ENCODE peak calls at places on chromosome 3, in four cellular contexts. One of them, this sample, is unnamed.

GRCh38 chr3:158337007-158337608 is 227.2 kb downstream of the RSRC1 start:
- DNase-seq in CD8-positive, alpha-beta memory T cell: no peak
- DNase-seq in HFF-Myc: no peak
- DNase-seq in neural progenitor cell: no peak
- DNase-seq in this sample: no peak

GRCh38 chr3:58657571-58658141 is 8.9 kb downstream of the FAM3D start:
- DNase-seq in HFF-Myc: no peak
- DNase-seq in CD8-positive, alpha-beta memory T cell: no peak
- DNase-seq in neural progenitor cell: no peak
- DNase-seq in this sample: no peak

GRCh38 chr3:30667250-30667585 is 60.8 kb downstream of the TGFBR2 start:
- DNase-seq in neural progenitor cell: peak; percentile 70
- DNase-seq in HFF-Myc: no peak
- DNase-seq in CD8-positive, alpha-beta memory T cell: peak; percentile 26
- DNase-seq in this sample: no peak

GRCh38 chr3:63613561-63613960 is 38.9 kb upstream of the SNTN start:
- DNase-seq in HFF-Myc: no peak
- DNase-seq in CD8-positive, alpha-beta memory T cell: no peak
- DNase-seq in neural progenitor cell: no peak
- DNase-seq in this sample: no peak

GRCh38 chr3:148532326-148532725 is 165.4 kb upstream of the AGTR1 start:
- DNase-seq in neural progenitor cell: no peak
- DNase-seq in HFF-Myc: no peak
- DNase-seq in CD8-positive, alpha-beta memory T cell: no peak
- DNase-seq in this sample: no peak

GRCh38 chr3:28292622-28293021 is 51.2 kb downstream of the CMC1 start:
- DNase-seq in HFF-Myc: no peak
- DNase-seq in CD8-positive, alpha-beta memory T cell: no peak
- DNase-seq in neural progenitor cell: no peak
- DNase-seq in this sample: no peak

GRCh38 chr3:118863731-118864322 is 170.8 kb downstream of the IGSF11 start:
- DNase-seq in neural progenitor cell: peak; percentile 20
- DNase-seq in CD8-positive, alpha-beta memory T cell: no peak
- DNase-seq in HFF-Myc: no peak
- DNase-seq in this sample: no peak

GRCh38 chr3:30042274-30042859 is 564.0 kb upstream of the TGFBR2 start:
- DNase-seq in HFF-Myc: peak; percentile 43
- DNase-seq in CD8-positive, alpha-beta memory T cell: peak; percentile 26
- DNase-seq in neural progenitor cell: peak; percentile 79
- DNase-seq in this sample: peak; percentile 25

GRCh38 chr3:36060950-36061349 is 319.4 kb upstream of the STAC start:
- DNase-seq in CD8-positive, alpha-beta memory T cell: no peak
- DNase-seq in neural progenitor cell: no peak
- DNase-seq in HFF-Myc: no peak
- DNase-seq in this sample: peak; percentile 19

GRCh38 chr3:175655366-175655765 is 796.2 kb downstream of the NAALADL2 start:
- DNase-seq in CD8-positive, alpha-beta memory T cell: no peak
- DNase-seq in neural progenitor cell: no peak
- DNase-seq in HFF-Myc: no peak
- DNase-seq in this sample: no peak

GRCh38 chr3:31204026-31204795 is 309.8 kb upstream of the GADL1 start:
- DNase-seq in HFF-Myc: no peak
- DNase-seq in neural progenitor cell: no peak
- DNase-seq in CD8-positive, alpha-beta memory T cell: no peak
- DNase-seq in this sample: no peak

GRCh38 chr3:43259626-43260025 is 26.7 kb upstream of the SNRK start:
- DNase-seq in HFF-Myc: no peak
- DNase-seq in CD8-positive, alpha-beta memory T cell: no peak
- DNase-seq in neural progenitor cell: no peak
- DNase-seq in this sample: peak; percentile 36

GRCh38 chr3:68057637-68058320 is 403.4 kb upstream of the SUCLG2 start:
- DNase-seq in HFF-Myc: no peak
- DNase-seq in CD8-positive, alpha-beta memory T cell: peak; percentile 81
- DNase-seq in neural progenitor cell: no peak
- DNase-seq in this sample: no peak

GRCh38 chr3:62101488-62101887 is 271.9 kb downstream of the FEZF2 start:
- DNase-seq in neural progenitor cell: no peak
- DNase-seq in HFF-Myc: peak; percentile 27
- DNase-seq in CD8-positive, alpha-beta memory T cell: no peak
- DNase-seq in this sample: no peak

GRCh38 chr3:125024817-125025216 is 31.0 kb downstream of the HEG1 start:
- DNase-seq in HFF-Myc: no peak
- DNase-seq in neural progenitor cell: no peak
- DNase-seq in CD8-positive, alpha-beta memory T cell: no peak
- DNase-seq in this sample: no peak

GRCh38 chr3:49124991-49125670 is 4.5 kb upstream of the USP19 start:
- DNase-seq in CD8-positive, alpha-beta memory T cell: no peak
- DNase-seq in neural progenitor cell: no peak
- DNase-seq in HFF-Myc: no peak
- DNase-seq in this sample: no peak

GRCh38 chr3:69232447-69232846 is 110.1 kb upstream of the LMOD3 start:
- DNase-seq in CD8-positive, alpha-beta memory T cell: no peak
- DNase-seq in neural progenitor cell: no peak
- DNase-seq in HFF-Myc: no peak
- DNase-seq in this sample: no peak

GRCh38 chr3:63809607-63810006 is 9.5 kb upstream of the C3orf49 start:
- DNase-seq in neural progenitor cell: no peak
- DNase-seq in CD8-positive, alpha-beta memory T cell: no peak
- DNase-seq in HFF-Myc: peak; percentile 47
- DNase-seq in this sample: peak; percentile 49

GRCh38 chr3:66075281-66075680 is 36.6 kb upstream of the MAGI1 start:
- DNase-seq in CD8-positive, alpha-beta memory T cell: no peak
- DNase-seq in neural progenitor cell: no peak
- DNase-seq in HFF-Myc: no peak
- DNase-seq in this sample: no peak

GRCh38 chr3:144556392-144556791 is 584.8 kb downstream of the DIPK2A start:
- DNase-seq in CD8-positive, alpha-beta memory T cell: no peak
- DNase-seq in neural progenitor cell: no peak
- DNase-seq in HFF-Myc: no peak
- DNase-seq in this sample: no peak

GRCh38 chr3:140176526-140176925 is 241.5 kb downstream of the CLSTN2 start:
- DNase-seq in neural progenitor cell: no peak
- DNase-seq in CD8-positive, alpha-beta memory T cell: no peak
- DNase-seq in HFF-Myc: no peak
- DNase-seq in this sample: peak; percentile 43

GRCh38 chr3:46612324-46612723 is at the start of gene FAM240A:
- DNase-seq in CD8-positive, alpha-beta memory T cell: no peak
- DNase-seq in HFF-Myc: no peak
- DNase-seq in neural progenitor cell: peak; percentile 45
- DNase-seq in this sample: peak; percentile 66

GRCh38 chr3:64297563-64297962 is 72.3 kb upstream of the PRICKLE2 start:
- DNase-seq in CD8-positive, alpha-beta memory T cell: no peak
- DNase-seq in neural progenitor cell: no peak
- DNase-seq in HFF-Myc: no peak
- DNase-seq in this sample: no peak

GRCh38 chr3:119597548-119598288 is at the start of gene PLA1A:
- DNase-seq in HFF-Myc: no peak
- DNase-seq in CD8-positive, alpha-beta memory T cell: no peak
- DNase-seq in neural progenitor cell: no peak
- DNase-seq in this sample: no peak

GRCh38 chr3:174431717-174432116 is 427.4 kb upstream of the NAALADL2 start:
- DNase-seq in CD8-positive, alpha-beta memory T cell: no peak
- DNase-seq in neural progenitor cell: no peak
- DNase-seq in HFF-Myc: no peak
- DNase-seq in this sample: no peak

GRCh38 chr3:168071535-168071934 is 24.2 kb downstream of the GOLIM4 start:
- DNase-seq in CD8-positive, alpha-beta memory T cell: no peak
- DNase-seq in neural progenitor cell: no peak
- DNase-seq in HFF-Myc: peak; percentile 67
- DNase-seq in this sample: peak; percentile 75

GRCh38 chr3:123459867-123460266 is 11.0 kb upstream of the ADCY5 start:
- DNase-seq in neural progenitor cell: peak; percentile 68
- DNase-seq in CD8-positive, alpha-beta memory T cell: no peak
- DNase-seq in HFF-Myc: no peak
- DNase-seq in this sample: no peak

GRCh38 chr3:52056521-52056967 is at the start of gene DUSP7:
- DNase-seq in CD8-positive, alpha-beta memory T cell: peak; percentile 65
- DNase-seq in neural progenitor cell: peak; percentile 93
- DNase-seq in HFF-Myc: no peak
- DNase-seq in this sample: no peak

GRCh38 chr3:108131105-108131794 is 40.4 kb upstream of the CD47 start:
- DNase-seq in neural progenitor cell: no peak
- DNase-seq in CD8-positive, alpha-beta memory T cell: no peak
- DNase-seq in HFF-Myc: peak; percentile 67
- DNase-seq in this sample: peak; percentile 87

GRCh38 chr3:101925564-101925963 is 76.2 kb downstream of the NFKBIZ start:
- DNase-seq in HFF-Myc: no peak
- DNase-seq in neural progenitor cell: no peak
- DNase-seq in CD8-positive, alpha-beta memory T cell: no peak
- DNase-seq in this sample: no peak
- H3K4me3 ChIP-seq in HFF-Myc: no peak overlapping the region
- H3K4me3 ChIP-seq in neural progenitor cell: no peak overlapping the region
- H3K4me3 ChIP-seq in CD8-positive, alpha-beta memory T cell: no peak overlapping the region
- H3K4me3 ChIP-seq in this sample: no peak overlapping the region

GRCh38 chr3:182794806-182795369 is 1.6 kb downstream of the ATP11B start:
- DNase-seq in neural progenitor cell: no peak
- DNase-seq in CD8-positive, alpha-beta memory T cell: no peak
- DNase-seq in HFF-Myc: no peak
- DNase-seq in this sample: no peak
- H3K4me3 ChIP-seq in neural progenitor cell: peak overlapping the region; percentile 85
- H3K4me3 ChIP-seq in CD8-positive, alpha-beta memory T cell: peak overlapping the region; percentile 86
- H3K4me3 ChIP-seq in HFF-Myc: peak overlapping the region; percentile 65
- H3K4me3 ChIP-seq in this sample: peak overlapping the region; percentile 90

DNA sequence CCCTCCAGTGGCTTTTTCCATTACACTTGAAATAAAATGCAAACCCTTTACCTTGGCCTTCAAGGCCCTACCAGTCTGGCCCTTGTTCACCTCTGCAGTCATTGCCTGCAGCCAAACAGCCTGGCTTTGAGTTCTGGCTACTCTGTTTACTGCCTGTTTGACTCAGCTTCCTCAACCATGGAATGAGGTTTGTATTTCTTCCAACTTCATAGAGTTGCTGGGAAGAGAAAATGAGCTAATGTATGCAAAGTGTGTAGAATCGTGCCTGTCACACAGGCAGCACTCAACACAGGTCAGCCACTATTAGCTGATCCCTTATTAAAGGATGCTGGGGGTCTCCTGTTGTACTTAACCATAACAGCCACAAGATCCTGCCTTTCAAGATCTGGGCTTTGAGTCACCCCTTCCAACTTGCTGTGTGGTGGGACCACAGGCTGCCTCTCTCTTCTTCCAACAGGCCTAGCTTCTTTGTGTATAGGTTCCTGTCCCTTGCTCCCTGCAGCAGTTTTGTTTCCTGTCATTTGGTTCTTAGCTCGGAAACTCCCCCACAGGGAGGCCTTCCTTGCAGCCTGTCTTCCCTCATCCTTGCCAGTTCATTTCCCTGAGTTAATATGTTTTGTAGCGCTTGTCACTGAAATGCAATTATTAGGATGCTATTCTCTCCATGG is 6.4 kb downstream of the MED12L start:
- DNase-seq in neural progenitor cell: no peak
- DNase-seq in CD8-positive, alpha-beta memory T cell: no peak
- DNase-seq in HFF-Myc: no peak
- DNase-seq in this sample: no peak
- H3K4me3 ChIP-seq in neural progenitor cell: no peak overlapping the region
- H3K4me3 ChIP-seq in CD8-positive, alpha-beta memory T cell: no peak overlapping the region
- H3K4me3 ChIP-seq in HFF-Myc: no peak overlapping the region
- H3K4me3 ChIP-seq in this sample: no peak overlapping the region

GRCh38 chr3:120678331-120678845 is 3.7 kb downstream of the HGD start:
- DNase-seq in CD8-positive, alpha-beta memory T cell: no peak
- DNase-seq in neural progenitor cell: peak; percentile 56
- DNase-seq in HFF-Myc: peak; percentile 16
- DNase-seq in this sample: peak; percentile 98
- H3K4me3 ChIP-seq in CD8-positive, alpha-beta memory T cell: no peak overlapping the region
- H3K4me3 ChIP-seq in neural progenitor cell: no peak overlapping the region
- H3K4me3 ChIP-seq in HFF-Myc: no peak overlapping the region
- H3K4me3 ChIP-seq in this sample: peak overlapping the region; percentile 70

DNA sequence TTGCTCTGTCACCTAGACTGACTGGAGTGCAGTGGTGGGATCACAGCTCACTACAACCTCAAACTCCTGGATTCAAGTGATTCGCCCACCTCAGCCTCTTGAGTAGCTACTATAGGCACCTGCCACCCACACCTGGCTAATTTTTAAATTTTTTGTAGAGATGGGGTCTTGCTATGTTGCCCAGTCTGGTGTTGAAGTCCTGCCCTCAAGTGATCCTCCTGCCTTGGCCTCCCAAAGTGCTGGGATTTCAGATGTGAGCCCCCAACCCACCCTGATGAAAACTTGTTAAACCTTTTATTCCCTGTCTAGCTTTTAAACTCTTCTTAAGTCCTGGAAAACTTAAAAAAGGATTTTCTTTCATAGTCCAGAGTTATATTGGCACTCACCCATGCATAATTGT is 2.6 kb downstream of the ECT2 start:
- DNase-seq in neural progenitor cell: no peak
- DNase-seq in HFF-Myc: no peak
- DNase-seq in CD8-positive, alpha-beta memory T cell: no peak
- DNase-seq in this sample: no peak
- H3K4me3 ChIP-seq in neural progenitor cell: peak overlapping the region; percentile 95
- H3K4me3 ChIP-seq in HFF-Myc: no peak overlapping the region
- H3K4me3 ChIP-seq in CD8-positive, alpha-beta memory T cell: no peak overlapping the region
- H3K4me3 ChIP-seq in this sample: no peak overlapping the region

DNA sequence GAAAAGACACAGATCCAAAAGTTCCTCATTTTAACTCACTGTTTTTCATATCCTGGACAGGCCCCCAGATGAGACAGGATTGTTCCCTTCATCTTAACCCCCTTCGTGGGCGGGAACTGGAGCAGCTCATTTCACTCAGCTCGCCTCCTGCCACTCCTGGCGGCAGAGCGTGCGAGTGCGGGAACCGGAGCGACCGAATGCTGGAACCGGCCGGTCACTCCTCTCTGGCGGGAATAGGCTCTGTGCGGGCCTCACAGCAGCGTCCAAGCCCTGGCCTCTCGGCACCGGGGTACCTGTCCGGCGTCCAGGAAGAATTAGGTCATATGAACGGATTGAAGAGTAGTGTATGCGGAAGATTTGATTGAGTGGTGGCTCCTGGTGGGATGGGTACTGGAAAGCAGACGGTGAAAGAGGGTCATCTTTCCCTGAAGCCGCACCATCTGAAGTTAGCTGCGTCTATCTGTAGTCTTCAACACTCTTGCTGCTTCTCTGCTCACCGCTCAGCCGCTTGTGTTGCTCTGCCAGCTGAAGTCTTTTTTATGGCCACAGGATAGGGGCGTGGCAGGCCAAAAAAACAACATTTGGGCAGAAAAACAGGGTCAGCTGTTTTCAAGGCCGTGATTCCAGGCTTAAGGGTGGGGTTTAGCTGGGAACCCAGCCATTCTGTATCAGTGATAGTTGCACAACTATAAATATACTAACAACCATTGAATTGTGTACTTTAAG is 42.3 kb upstream of the FXR1 start:
- DNase-seq in HFF-Myc: no peak
- DNase-seq in neural progenitor cell: peak; percentile 57
- DNase-seq in CD8-positive, alpha-beta memory T cell: no peak
- DNase-seq in this sample: no peak
- H3K4me3 ChIP-seq in HFF-Myc: peak overlapping the region; percentile 2
- H3K4me3 ChIP-seq in neural progenitor cell: no peak overlapping the region
- H3K4me3 ChIP-seq in CD8-positive, alpha-beta memory T cell: no peak overlapping the region
- H3K4me3 ChIP-seq in this sample: peak overlapping the region; percentile 38

GRCh38 chr3:191775451-191776233 is 314.7 kb downstream of the PYDC2 start:
- DNase-seq in CD8-positive, alpha-beta memory T cell: no peak
- DNase-seq in HFF-Myc: no peak
- DNase-seq in neural progenitor cell: no peak
- DNase-seq in this sample: no peak
- H3K4me3 ChIP-seq in CD8-positive, alpha-beta memory T cell: no peak overlapping the region
- H3K4me3 ChIP-seq in HFF-Myc: no peak overlapping the region
- H3K4me3 ChIP-seq in neural progenitor cell: no peak overlapping the region
- H3K4me3 ChIP-seq in this sample: no peak overlapping the region

This sample was measured in epithelial cell of proximal tubule.